ENCODE peak calls at places on chromosome 1, in five cellular contexts. D is IMR-90, N is SK-N-SH, A is GM23248, G is neuronal stem cell. Q is an unnamed sample. For H3K4me1 and H3K36me3, the result is how much of the 10 kb centered on the place peaks cover.

GRCh38 chr1:241485554-241485992 is 34.0 kb downstream of the FH start:
- DNase-seq in D (peak), N (peak), A (peak), G (no peak), Q (peak)

GRCh38 chr1:11842154-11843041 is 5.2 kb downstream of the NPPA start:
- DNase-seq in D (peak), N (peak), A (no peak), G (no peak), Q (no peak)

GRCh38 chr1:102715150-102715549 is 393.2 kb downstream of the COL11A1 start:
- DNase-seq in D (no peak), N (no peak), A (no peak), G (no peak), Q (no peak)

GRCh38 chr1:51648180-51649109 is 31.6 kb downstream of the OSBPL9 start:
- DNase-seq in D (peak), N (peak), A (peak), G (no peak), Q (no peak)

GRCh38 chr1:113980120-113980519 is 846 bp downstream of the OLFML3 start:
- DNase-seq in D (peak), N (no peak), A (peak), G (no peak), Q (no peak)

GRCh38 chr1:241423541-241424479 is 66.8 kb upstream of the RGS7 start:
- DNase-seq in D (peak), N (peak), A (peak), G (peak), Q (no peak)

GRCh38 chr1:8347635-8348034 is 29.7 kb downstream of the SLC45A1 start:
- DNase-seq in D (no peak), N (no peak), A (no peak), G (no peak), Q (no peak)

GRCh38 chr1:35481229-35481628 is 76.0 kb downstream of the KIAA0319L start:
- DNase-seq in D (no peak), N (no peak), A (no peak), G (no peak), Q (no peak)

GRCh38 chr1:157310401-157310800 is 172.2 kb upstream of the ETV3 start:
- DNase-seq in D (no peak), N (no peak), A (no peak), G (no peak), Q (no peak)

GRCh38 chr1:157304271-157304670 is 166.1 kb upstream of the ETV3 start:
- DNase-seq in D (no peak), N (no peak), A (no peak), G (no peak), Q (no peak)

GRCh38 chr1:157307491-157307890 is 169.3 kb upstream of the ETV3 start:
- DNase-seq in D (no peak), N (no peak), A (no peak), G (no peak), Q (no peak)

GRCh38 chr1:157302724-157303123 is 164.5 kb upstream of the ETV3 start:
- DNase-seq in D (no peak), N (no peak), A (no peak), G (no peak), Q (no peak)

GRCh38 chr1:157306896-157307295 is 168.7 kb upstream of the ETV3 start:
- DNase-seq in D (no peak), N (no peak), A (no peak), G (no peak), Q (no peak)
- H3K4me1 ChIP-seq in D (under half), N (under half), A (under half), G (under half), Q (under half)

GRCh38 chr1:2431095-2431494 is 18.7 kb upstream of the PEX10 start:
- DNase-seq in D (no peak), N (no peak), A (no peak), G (no peak), Q (no peak)

GRCh38 chr1:2430592-2430973 is 18.2 kb upstream of the PEX10 start:
- DNase-seq in D (no peak), N (no peak), A (no peak), G (no peak), Q (no peak)

GRCh38 chr1:2428490-2428889 is 16.1 kb upstream of the PEX10 start:
- DNase-seq in D (no peak), N (no peak), A (no peak), G (no peak), Q (no peak)

GRCh38 chr1:2431503-2431902 is 19.1 kb upstream of the PEX10 start:
- DNase-seq in D (no peak), N (no peak), A (no peak), G (no peak), Q (no peak)

GRCh38 chr1:2429780-2430591 is 17.6 kb upstream of the PEX10 start:
- DNase-seq in D (no peak), N (no peak), A (no peak), G (no peak), Q (no peak)
- H3K4me3 ChIP-seq in D (no peak), N (no peak), A (no peak), G (no peak), Q (no peak)

GRCh38 chr1:9602794-9603167 is 14.1 kb downstream of the TMEM201 start:
- DNase-seq in D (no peak), N (no peak), A (no peak), G (no peak), Q (no peak)

GRCh38 chr1:9601942-9602793 is 13.5 kb downstream of the TMEM201 start:
- DNase-seq in D (no peak), N (no peak), A (no peak), G (no peak), Q (no peak)

GRCh38 chr1:9603766-9604753 is 15.3 kb downstream of the TMEM201 start:
- DNase-seq in D (peak), N (peak), A (no peak), G (no peak), Q (no peak)

GRCh38 chr1:9600861-9601834 is 12.4 kb downstream of the TMEM201 start:
- DNase-seq in D (no peak), N (no peak), A (no peak), G (no peak), Q (no peak)

GRCh38 chr1:9603307-9603706 is 14.6 kb downstream of the TMEM201 start:
- DNase-seq in D (no peak), N (peak), A (no peak), G (no peak), Q (no peak)
- H3K36me3 ChIP-seq in D (under half), N (under half), A (under half), G (under half), Q (under half)

GRCh38 chr1:147051136-147051535 is 113.0 kb downstream of the NBPF12 start:
- DNase-seq in D (no peak), N (no peak), A (no peak), G (no peak), Q (no peak)
- H3K4me1 ChIP-seq in D (under half), N (under half), A (under half), G (under half), Q (under half)

DNA sequence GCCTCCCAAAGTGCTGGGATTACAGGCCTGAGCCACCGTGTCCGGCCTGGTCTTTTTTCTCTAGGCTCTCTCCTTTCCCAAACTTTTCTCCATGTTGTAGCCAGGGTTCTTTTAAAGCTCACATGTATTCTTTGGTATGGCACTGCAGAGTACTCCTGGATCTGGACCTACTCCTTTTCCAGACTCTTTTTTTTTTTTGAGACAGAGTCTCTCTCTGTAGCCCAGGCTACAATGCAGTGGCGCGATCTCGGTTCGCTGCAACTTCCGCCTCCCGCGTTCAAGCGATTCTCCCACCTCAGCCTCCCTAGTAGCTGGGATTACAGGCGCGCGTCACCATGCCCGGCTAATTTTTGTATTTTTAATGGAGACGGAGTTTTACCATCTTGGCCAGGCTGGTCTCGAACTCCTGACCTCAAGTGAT is 602 bp upstream of the MED18 start:
- DNase-seq in D (no peak), N (no peak), A (no peak), G (no peak), Q (no peak)
- H3K4me3 ChIP-seq in D (peak), N (peak), A (peak), G (peak), Q (peak)